ENCODE peak calls at places on chromosome 14, in six cellular contexts. X is A549, F is activated T-helper 1 cell treated with Interleukin-2 at 50 U/mL for 16 hours, Z is HFF-Myc, R is NAMALWA, I is GM04503. P is an unnamed sample.
A peak's percentile ranks its signal among the peaks of the same experiment; 100 is the strongest.

GRCh38 chr14:81366259-81366658 is 33.9 kb downstream of the STON2 start:
- DNase-seq in X (peak; percentile 4), F (no peak), R (no peak), Z (no peak), I (no peak), P (no peak)

GRCh38 chr14:103508930-103509329 is 13.7 kb downstream of the CKB start:
- DNase-seq in F (no peak), Z (no peak), R (no peak), X (no peak), I (no peak), P (no peak)

GRCh38 chr14:31263485-31264133 is 56.0 kb upstream of the HECTD1 start:
- DNase-seq in R (no peak), F (no peak), X (peak; percentile 77), Z (peak; percentile 90), I (peak; percentile 100), P (no peak)

GRCh38 chr14:33642080-33642479 is 308.8 kb downstream of the EGLN3 start:
- DNase-seq in Z (no peak), R (no peak), I (no peak), F (no peak), X (no peak), P (no peak)

GRCh38 chr14:51398898-51399297 is 158.9 kb downstream of the TMX1 start:
- DNase-seq in F (no peak), X (peak; percentile 91), R (no peak), I (peak; percentile 68), Z (peak; percentile 66), P (no peak)

GRCh38 chr14:92316937-92317336 is 6.0 kb upstream of the SLC24A4 start:
- DNase-seq in F (no peak), I (no peak), R (no peak), Z (no peak), X (peak; percentile 14), P (no peak)

GRCh38 chr14:101731187-101732080 is 30.1 kb upstream of the PPP2R5C start:
- DNase-seq in F (peak; percentile 68), X (peak; percentile 86), R (peak; percentile 55), I (peak; percentile 37), Z (peak; percentile 39), P (peak; percentile 66)

GRCh38 chr14:83463500-83464098 is 1929.9 kb upstream of the SEL1L start:
- DNase-seq in X (peak; percentile 28), F (no peak), I (no peak), R (peak; percentile 74), Z (peak; percentile 44), P (peak; percentile 44)

GRCh38 chr14:21055473-21056117 is 2.0 kb upstream of the RNASE8 start:
- DNase-seq in I (no peak), X (no peak), R (no peak), F (no peak), Z (no peak), P (no peak)

GRCh38 chr14:68621400-68622365 is 171.2 kb downstream of the ZFP36L1 start:
- DNase-seq in R (no peak), X (no peak), I (peak; percentile 91), Z (no peak), F (no peak), P (no peak)

GRCh38 chr14:99603471-99603933 is 505 bp downstream of the CCDC85C start:
- DNase-seq in R (no peak), Z (no peak), F (peak; percentile 32), I (no peak), X (peak; percentile 69), P (peak; percentile 53)

GRCh38 chr14:87139299-87139698 is 853.7 kb downstream of the GALC start:
- DNase-seq in I (no peak), F (no peak), Z (no peak), R (no peak), X (no peak), P (no peak)

GRCh38 chr14:100827751-100828447 is 2.0 kb downstream of the MEG3 start:
- DNase-seq in X (no peak), I (peak; percentile 27), Z (no peak), F (no peak), R (no peak), P (no peak)

GRCh38 chr14:80304125-80304766 is 92.9 kb upstream of the DIO2 start:
- DNase-seq in I (no peak), F (no peak), R (no peak), Z (no peak), X (no peak), P (no peak)

GRCh38 chr14:54786816-54787215 is 115.8 kb downstream of the GCH1 start:
- DNase-seq in Z (no peak), F (no peak), X (no peak), R (no peak), I (no peak), P (peak; percentile 24)

GRCh38 chr14:65150891-65151290 is 48.6 kb upstream of the MAX start:
- DNase-seq in F (no peak), Z (no peak), I (no peak), R (no peak), X (no peak), P (no peak)

GRCh38 chr14:45381091-45381490 is 128.1 kb upstream of the MIS18BP1 start:
- DNase-seq in Z (no peak), I (no peak), F (no peak), R (no peak), X (no peak), P (no peak)

GRCh38 chr14:81453166-81453766 is 53.1 kb upstream of the STON2 start:
- DNase-seq in I (no peak), Z (no peak), F (peak; percentile 7), R (peak; percentile 80), X (peak; percentile 60), P (peak; percentile 47)

GRCh38 chr14:45811155-45811554 is 558.2 kb upstream of the MIS18BP1 start:
- DNase-seq in I (no peak), Z (no peak), F (no peak), X (no peak), R (no peak), P (no peak)

GRCh38 chr14:104826197-104826857 is 25.4 kb downstream of the ZBTB42 start:
- DNase-seq in I (no peak), X (peak; percentile 82), Z (no peak), R (peak; percentile 79), F (peak; percentile 94), P (peak; percentile 89)

GRCh38 chr14:23347406-23348296 is 5.0 kb downstream of the SLC22A17 start:
- DNase-seq in I (no peak), F (no peak), Z (no peak), R (no peak), X (no peak), P (no peak)

GRCh38 chr14:61508526-61508925 is 186.8 kb upstream of the HIF1A start:
- DNase-seq in F (no peak), I (no peak), Z (no peak), R (no peak), X (no peak), P (no peak)

GRCh38 chr14:65229431-65230286 is 127.3 kb upstream of the MAX start:
- DNase-seq in Z (no peak), F (no peak), X (no peak), R (no peak), I (no peak), P (peak; percentile 16)

GRCh38 chr14:61033851-61034250 is 52.8 kb downstream of the SLC38A6 start:
- DNase-seq in R (no peak), X (no peak), Z (no peak), F (no peak), I (no peak), P (no peak)

GRCh38 chr14:33704486-33704885 is 246.4 kb downstream of the EGLN3 start:
- DNase-seq in X (no peak), R (no peak), I (no peak), F (no peak), Z (no peak), P (no peak)

GRCh38 chr14:29310757-29311156 is 544.2 kb downstream of the FOXG1 start:
- DNase-seq in F (no peak), Z (peak; percentile 12), X (no peak), R (no peak), I (peak; percentile 35), P (no peak)

P was measured in NCI-H146.